ENCODE peak calls at places on chromosomes 1 and 21, in seven cellular contexts. V is NT2/D1, Q is GM12878, B is fibroblast of lung, S is heart left ventricle, T is HAP-1, L is GM23248. K is an unnamed sample. For H3K4me1, the result is how much of the 10 kb centered on the place peaks cover.

GRCh38 chr21:33412832-33413519 is 9.8 kb downstream of the IFNGR2 start:
- DNase-seq in V (no peak), Q (no peak), B (no peak), S (no peak), T (no peak), L (no peak), K (peak)

GRCh38 chr21:43308511-43309283 is 118.2 kb downstream of the SIK1 start:
- DNase-seq in V (no peak), Q (no peak), B (no peak), S (no peak), T (no peak), L (no peak), K (no peak)

GRCh38 chr1:195894411-195894810 is 713.8 kb downstream of the KCNT2 start:
- DNase-seq in V (peak), Q (no peak), B (peak), S (no peak), T (no peak), L (no peak), K (peak)

GRCh38 chr1:228060458-228061190 is 21.9 kb upstream of the ARF1 start:
- DNase-seq in V (peak), Q (no peak), B (peak), S (no peak), T (no peak), L (peak), K (no peak)

GRCh38 chr1:160129046-160129445 is 13.5 kb downstream of the ATP1A2 start:
- DNase-seq in V (no peak), Q (no peak), B (peak), S (no peak), T (no peak), L (peak), K (no peak)

GRCh38 chr1:78369546-78369945 is 121.2 kb upstream of the PTGFR start:
- DNase-seq in V (no peak), Q (no peak), B (no peak), S (no peak), T (no peak), L (peak), K (peak)

GRCh38 chr1:178407662-178408061 is 89.1 kb downstream of the CLEC20A start:
- DNase-seq in V (no peak), Q (no peak), B (no peak), S (no peak), T (no peak), L (no peak), K (no peak)

GRCh38 chr21:45336870-45337269 is 49.2 kb upstream of the POFUT2 start:
- DNase-seq in V (no peak), Q (no peak), B (peak), S (no peak), T (no peak), L (no peak), K (no peak)

GRCh38 chr1:76443217-76443616 is 368.7 kb downstream of the ST6GALNAC3 start:
- DNase-seq in V (no peak), Q (no peak), B (no peak), S (no peak), T (no peak), L (no peak), K (no peak)

GRCh38 chr1:29017975-29018712 is 103.8 kb downstream of the EPB41 start:
- DNase-seq in V (no peak), Q (no peak), B (no peak), S (no peak), T (no peak), L (no peak), K (no peak)

GRCh38 chr1:19818324-19818723 is 3.2 kb upstream of the RNF186 start:
- DNase-seq in V (no peak), Q (no peak), B (no peak), S (no peak), T (no peak), L (no peak), K (no peak)

GRCh38 chr1:8115031-8115768 is 89.1 kb upstream of the ERRFI1 start:
- DNase-seq in V (no peak), Q (no peak), B (no peak), S (no peak), T (no peak), L (no peak), K (no peak)

GRCh38 chr1:57411262-57411661 is 12.6 kb downstream of the DAB1 start:
- DNase-seq in V (peak), Q (no peak), B (peak), S (peak), T (no peak), L (peak), K (peak)

GRCh38 chr1:40703316-40703715 is 11.8 kb downstream of the NFYC start:
- DNase-seq in V (no peak), Q (no peak), B (peak), S (no peak), T (no peak), L (peak), K (peak)

GRCh38 chr1:67793562-67793961 is 39.7 kb downstream of the GNG12 start:
- DNase-seq in V (no peak), Q (no peak), B (peak), S (no peak), T (no peak), L (peak), K (no peak)

GRCh38 chr1:226891846-226892533 is 21.6 kb downstream of the PSEN2 start:
- DNase-seq in V (no peak), Q (no peak), B (peak), S (peak), T (no peak), L (peak), K (no peak)

GRCh38 chr1:170288155-170288554 is 142.4 kb downstream of the NTMT2 start:
- DNase-seq in V (no peak), Q (no peak), B (no peak), S (no peak), T (no peak), L (no peak), K (no peak)

GRCh38 chr1:145707183-145707867 is at the start of gene PDZK1:
- DNase-seq in V (no peak), Q (no peak), B (no peak), S (no peak), T (no peak), L (no peak), K (no peak)

GRCh38 chr21:39575778-39576177 is 37.0 kb upstream of the B3GALT5 start:
- DNase-seq in V (no peak), Q (no peak), B (peak), S (no peak), T (no peak), L (no peak), K (peak)

GRCh38 chr21:45988366-45989347 is 7.1 kb downstream of the COL6A1 start:
- DNase-seq in V (no peak), Q (no peak), B (no peak), S (peak), T (peak), L (no peak), K (no peak)

GRCh38 chr1:111904478-111905218 is 84.8 kb downstream of the KCND3 start:
- DNase-seq in V (no peak), Q (no peak), B (peak), S (peak), T (no peak), L (peak), K (no peak)

GRCh38 chr1:202691846-202692245 is 18.4 kb downstream of the SYT2 start:
- DNase-seq in V (no peak), Q (no peak), B (no peak), S (no peak), T (no peak), L (no peak), K (no peak)

GRCh38 chr1:205812271-205812877 is 624 bp downstream of the SLC41A1 start:
- DNase-seq in V (no peak), Q (no peak), B (peak), S (peak), T (peak), L (peak), K (peak)

GRCh38 chr1:154391086-154391770 is 13.9 kb upstream of the IL6R start:
- DNase-seq in V (no peak), Q (no peak), B (no peak), S (no peak), T (no peak), L (no peak), K (peak)

GRCh38 chr1:45887156-45887842 is 83.9 kb downstream of the MAST2 start:
- DNase-seq in V (no peak), Q (no peak), B (no peak), S (no peak), T (no peak), L (no peak), K (no peak)

GRCh38 chr1:60942896-60943633 is 139.3 kb upstream of the NFIA start:
- DNase-seq in V (no peak), Q (no peak), B (no peak), S (no peak), T (no peak), L (no peak), K (no peak)

GRCh38 chr1:68213843-68214242 is 18.5 kb downstream of the WLS start:
- DNase-seq in V (no peak), Q (no peak), B (no peak), S (peak), T (no peak), L (peak), K (peak)

GRCh38 chr1:157597959-157598667 is at the start of gene FCRL4:
- DNase-seq in V (no peak), Q (peak), B (no peak), S (no peak), T (no peak), L (no peak), K (peak)

GRCh38 chr1:27145934-27146354 is 9.0 kb downstream of the SLC9A1 start:
- DNase-seq in V (no peak), Q (no peak), B (peak), S (no peak), T (no peak), L (peak), K (peak)

DNA sequence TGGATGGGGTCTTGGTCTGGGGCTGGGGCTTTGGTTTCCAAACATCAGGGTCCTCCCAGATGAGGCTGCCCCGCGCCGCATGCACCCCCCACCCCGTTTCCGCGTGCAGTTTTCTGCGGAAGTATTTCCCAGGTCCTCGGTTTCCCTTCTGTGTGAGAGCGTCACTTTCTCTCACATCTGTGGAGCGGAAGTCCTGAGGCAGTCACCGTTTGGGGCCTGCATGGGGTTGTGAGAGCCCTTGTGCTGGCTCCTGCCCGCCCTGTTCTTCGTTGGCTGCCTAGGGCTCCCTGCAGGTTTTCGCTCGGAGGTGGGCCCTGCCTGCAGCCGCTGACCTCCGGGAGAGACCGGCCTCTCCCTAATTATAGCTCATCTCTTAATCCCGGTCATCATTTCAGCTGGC is 88.0 kb downstream of the GALNT2 start:
- DNase-seq in V (no peak), Q (no peak), B (no peak), S (no peak), T (no peak), L (no peak), K (no peak)
- H3K4me1 ChIP-seq in V (under half), Q (under half), B (under half), S (under half), T (half or more), L (under half), K (under half)

GRCh38 chr1:47332779-47333577 is 612 bp upstream of the CMPK1 start:
- DNase-seq in V (no peak), Q (no peak), B (no peak), S (no peak), T (no peak), L (peak), K (no peak)

GRCh38 chr1:47337350-47337749 is 3.8 kb downstream of the CMPK1 start:
- DNase-seq in V (no peak), Q (no peak), B (no peak), S (no peak), T (no peak), L (no peak), K (no peak)

GRCh38 chr1:47333922-47334764 is 553 bp downstream of the CMPK1 start:
- DNase-seq in V (peak), Q (no peak), B (peak), S (peak), T (peak), L (peak), K (peak)

GRCh38 chr1:47333578-47333921 is at the start of gene CMPK1:
- DNase-seq in V (peak), Q (peak), B (peak), S (peak), T (peak), L (peak), K (peak)

GRCh38 chr1:47334765-47335435 is 1.3 kb downstream of the CMPK1 start:
- DNase-seq in V (no peak), Q (peak), B (no peak), S (no peak), T (no peak), L (peak), K (no peak)
- H3K4me1 ChIP-seq in V (under half), Q (under half), B (under half), S (under half), T (under half), L (under half), K (under half)

GRCh38 chr1:221692643-221693042 is 49.2 kb downstream of the DUSP10 start:
- DNase-seq in V (no peak), Q (no peak), B (no peak), S (no peak), T (no peak), L (no peak), K (no peak)

GRCh38 chr1:221689138-221689537 is 52.8 kb downstream of the DUSP10 start:
- DNase-seq in V (no peak), Q (no peak), B (no peak), S (no peak), T (no peak), L (no peak), K (no peak)

GRCh38 chr1:221691320-221691719 is 50.6 kb downstream of the DUSP10 start:
- DNase-seq in V (no peak), Q (no peak), B (no peak), S (no peak), T (no peak), L (no peak), K (no peak)

GRCh38 chr1:221687731-221688487 is 54.0 kb downstream of the DUSP10 start:
- DNase-seq in V (no peak), Q (no peak), B (peak), S (no peak), T (no peak), L (no peak), K (no peak)

GRCh38 chr1:221688488-221688843 is 53.4 kb downstream of the DUSP10 start:
- DNase-seq in V (no peak), Q (no peak), B (no peak), S (no peak), T (no peak), L (no peak), K (no peak)
- H3K4me1 ChIP-seq in V (under half), Q (under half), B (under half), S (under half), T (under half), L (under half), K (under half)

GRCh38 chr21:29991624-29992023 is 51.8 kb upstream of the GRIK1 start:
- DNase-seq in V (no peak), Q (no peak), B (no peak), S (no peak), T (no peak), L (no peak), K (no peak)

GRCh38 chr21:29985866-29986265 is 46.1 kb upstream of the GRIK1 start:
- DNase-seq in V (no peak), Q (no peak), B (no peak), S (no peak), T (no peak), L (no peak), K (no peak)

GRCh38 chr21:29989634-29990234 is 49.9 kb upstream of the GRIK1 start:
- DNase-seq in V (no peak), Q (no peak), B (no peak), S (no peak), T (no peak), L (no peak), K (no peak)

GRCh38 chr21:29987762-29988161 is 48.0 kb upstream of the GRIK1 start:
- DNase-seq in V (no peak), Q (no peak), B (no peak), S (no peak), T (no peak), L (no peak), K (no peak)
- H3K4me1 ChIP-seq in V (under half), Q (under half), B (under half), S (under half), T (under half), L (under half), K (under half)

GRCh38 chr1:12175456-12175797 is 8.6 kb downstream of the TNFRSF1B start:
- DNase-seq in V (no peak), Q (no peak), B (no peak), S (no peak), T (no peak), L (no peak), K (no peak)
- H3K4me1 ChIP-seq in V (under half), Q (half or more), B (under half), S (half or more), T (under half), L (under half), K (under half)

DNA sequence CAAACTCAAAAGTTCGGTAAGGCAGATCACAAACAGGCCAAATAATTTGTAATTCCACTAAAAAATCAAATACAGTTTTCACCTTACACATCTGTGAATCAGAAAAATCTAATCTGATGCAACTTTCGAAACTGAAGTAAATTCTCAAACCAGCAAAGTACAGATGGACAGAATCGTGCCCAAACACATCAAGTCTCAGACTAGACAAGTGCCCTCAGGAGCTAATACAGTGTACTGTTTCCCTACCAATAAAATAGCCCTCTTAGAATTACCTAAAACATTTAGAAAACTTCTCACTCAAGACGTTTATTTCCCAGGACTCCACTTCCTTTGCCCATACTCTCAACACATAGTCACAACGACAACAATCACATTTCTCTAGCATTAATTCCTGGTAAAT is 134.2 kb downstream of the SMYD2 start:
- DNase-seq in V (no peak), Q (no peak), B (no peak), S (no peak), T (no peak), L (no peak), K (peak)
- H3K4me1 ChIP-seq in V (under half), Q (under half), B (under half), S (under half), T (under half), L (under half), K (half or more)

GRCh38 chr21:36509966-36510742 is 30.2 kb upstream of the CLDN14 start:
- DNase-seq in V (no peak), Q (no peak), B (no peak), S (no peak), T (no peak), L (no peak), K (peak)
- H3K4me1 ChIP-seq in V (under half), Q (half or more), B (under half), S (under half), T (under half), L (under half), K (under half)

GRCh38 chr1:117648015-117648414 is 42.2 kb downstream of the TENT5C start:
- DNase-seq in V (no peak), Q (no peak), B (no peak), S (no peak), T (no peak), L (no peak), K (no peak)
- H3K4me1 ChIP-seq in V (under half), Q (under half), B (under half), S (under half), T (under half), L (under half), K (under half)

GRCh38 chr1:214425101-214425500 is 126.3 kb downstream of the PTPN14 start:
- DNase-seq in V (no peak), Q (no peak), B (no peak), S (no peak), T (no peak), L (peak), K (peak)
- H3K4me1 ChIP-seq in V (under half), Q (under half), B (under half), S (under half), T (under half), L (half or more), K (half or more)

K was measured in mammary epithelial cell.